ENCODE peak calls at places on chromosome 5, in seven cellular contexts. B, A, R, S, P, F and E are unnamed samples.

GRCh38 chr5:74199436-74200210 is 440.9 kb downstream of the ENC1 start:
- DNase-seq in A (no peak), B (no peak), R (no peak), P (no peak), F (no peak), S (no peak), E (no peak)

GRCh38 chr5:142320427-142320732 is 4.4 kb downstream of the SPRY4 start:
- DNase-seq in P (no peak), A (no peak), B (no peak), S (no peak), R (no peak), F (no peak), E (no peak)

GRCh38 chr5:87268126-87268969 is 665 bp downstream of the RASA1 start:
- DNase-seq in F (no peak), S (peak), P (no peak), B (peak), R (peak), A (peak), E (peak)

GRCh38 chr5:118208031-118208453 is 780.3 kb downstream of the DTWD2 start:
- DNase-seq in F (no peak), S (no peak), B (no peak), P (no peak), R (no peak), A (peak), E (no peak)

GRCh38 chr5:58460727-58461286 is 921 bp upstream of the PLK2 start:
- DNase-seq in R (peak), S (peak), A (no peak), F (peak), P (peak), B (peak), E (peak)

GRCh38 chr5:141604318-141604717 is 14.5 kb downstream of the DIAPH1 start:
- DNase-seq in R (peak), B (no peak), A (no peak), F (peak), S (peak), P (no peak), E (peak)

GRCh38 chr5:125043781-125044391 is 297.4 kb upstream of the ZNF608 start:
- DNase-seq in P (no peak), F (no peak), A (no peak), S (no peak), R (peak), B (peak), E (peak)

GRCh38 chr5:151622367-151623097 is 31.4 kb upstream of the FAT2 start:
- DNase-seq in B (no peak), P (no peak), A (no peak), R (no peak), F (no peak), S (no peak), E (no peak)

GRCh38 chr5:54862036-54862435 is 123.4 kb downstream of the ESM1 start:
- DNase-seq in A (no peak), S (no peak), P (no peak), F (no peak), B (no peak), R (no peak), E (no peak)

GRCh38 chr5:172611913-172612312 is 29.1 kb upstream of the NEURL1B start:
- DNase-seq in R (no peak), B (no peak), P (no peak), S (no peak), F (no peak), A (no peak), E (no peak)
- TF ChIP-seq CTCF in R (no peak), B (no peak), P (no peak), S (no peak), F (no peak), A (no peak), E (no peak)

GRCh38 chr5:24163091-24163490 is 481.7 kb downstream of the CDH10 start:
- DNase-seq in F (no peak), R (no peak), B (no peak), S (no peak), P (no peak), A (no peak), E (no peak)
- TF ChIP-seq POLR2AphosphoS5 in F (no peak), R (no peak), B (no peak), S (no peak), P (no peak), A (no peak), E (no peak)

GRCh38 chr5:156475831-156476551 is 149.0 kb downstream of the SGCD start:
- DNase-seq in B (no peak), R (peak), S (peak), F (no peak), A (no peak), P (peak), E (no peak)
- TF ChIP-seq CTCF in B (no peak), R (no peak), S (peak), F (no peak), A (no peak), P (no peak), E (no peak)

DNA sequence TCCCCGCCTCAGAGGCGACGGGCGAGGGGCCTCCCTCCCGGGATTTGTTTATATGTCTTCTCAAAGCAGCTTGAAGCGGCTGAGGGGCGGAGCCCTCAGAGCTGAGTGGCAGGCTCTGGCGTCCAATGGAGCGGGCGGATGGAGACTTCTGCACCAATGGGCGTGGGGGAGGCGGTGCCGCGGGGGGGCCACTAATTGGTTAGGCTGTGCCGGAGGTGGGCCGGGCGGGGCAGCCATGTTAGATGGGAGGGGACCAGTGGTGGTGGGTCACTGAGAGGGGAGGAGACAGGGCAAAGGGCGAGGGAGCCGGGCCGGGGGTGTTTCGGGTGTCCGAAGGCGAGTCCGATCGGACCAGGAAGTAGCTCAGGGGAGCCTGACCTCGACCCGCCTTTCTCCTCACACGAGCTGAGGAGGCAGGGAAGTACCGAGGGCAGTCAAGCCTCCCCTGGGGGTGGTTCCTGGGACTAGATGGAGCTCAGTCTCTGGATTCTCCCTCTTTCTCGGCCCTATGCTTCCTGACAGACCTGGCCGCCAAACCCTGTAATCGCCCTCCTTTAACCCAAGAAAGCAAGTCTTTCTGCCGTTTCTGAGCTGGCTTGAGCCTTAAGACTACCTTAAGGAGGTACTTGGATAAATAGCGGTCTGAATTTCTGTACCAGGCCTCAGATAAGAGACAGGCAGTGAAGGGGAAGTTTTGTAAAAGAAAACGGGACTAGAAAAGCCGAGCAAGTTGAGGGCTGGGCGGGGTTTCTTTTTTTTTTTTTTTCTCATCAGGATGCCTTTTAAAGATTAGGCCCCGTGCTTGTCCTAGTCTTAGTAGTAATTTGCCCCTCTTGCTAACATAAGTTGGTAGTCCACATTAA is 1.1 kb downstream of the CREBRF start:
- DNase-seq in P (peak), S (peak), A (peak), B (peak), F (peak), R (peak), E (peak)
- TF ChIP-seq POLR2AphosphoS5 in P (peak), S (peak), A (peak), B (no peak), F (peak), R (peak), E (peak)

DNA sequence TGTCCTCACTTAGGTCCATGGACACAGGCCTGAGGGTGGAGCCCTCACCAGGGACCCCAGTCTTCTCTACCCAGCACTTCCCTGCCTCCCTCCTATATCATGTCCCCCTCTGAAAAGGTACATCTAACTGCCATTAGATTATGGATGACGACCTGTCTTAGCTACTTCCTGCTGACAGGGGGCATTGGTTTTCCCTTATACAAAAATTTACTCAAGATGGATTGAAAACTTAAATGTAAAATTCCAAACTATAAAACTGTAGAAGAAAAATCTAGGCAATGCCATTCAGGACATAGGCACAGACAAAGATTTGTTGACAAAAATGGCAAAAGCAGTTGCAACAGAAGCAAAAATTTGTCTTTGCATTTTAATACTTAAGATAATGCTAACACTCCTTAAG is 623.2 kb upstream of the FAM174A start:
- DNase-seq in F (no peak), R (no peak), A (no peak), B (no peak), P (no peak), S (peak), E (no peak)
- TF ChIP-seq CTCF in F (peak), R (no peak), A (no peak), B (no peak), P (no peak), S (peak), E (no peak)